ENCODE peak calls at places on chromosomes 6 and 20, in eight cellular contexts. L is CD4-positive, alpha-beta T cell; A is GM23338; S is neural crest cell; B is psoas muscle; T is ovary; Y is H9; P is progenitor cell of endocrine pancreas. E is an unnamed sample.

GRCh38 chr20:63404129-63405085 is 43.3 kb upstream of the CHRNA4 start:
- DNase-seq in L (no peak), P (no peak), A (no peak), S (no peak), B (no peak), Y (no peak), T (no peak), E (no peak)

GRCh38 chr20:62723351-62723750 is 14.7 kb downstream of the NTSR1 start:
- DNase-seq in Y (no peak), A (no peak), P (no peak), B (peak), T (no peak), L (no peak), S (no peak), E (no peak)

GRCh38 chr20:24684954-24685691 is 215.7 kb downstream of the SYNDIG1 start:
- DNase-seq in A (peak), P (no peak), T (no peak), L (no peak), S (no peak), Y (peak), B (no peak), E (no peak)

GRCh38 chr6:163572612-163573011 is 158.1 kb downstream of the QKI start:
- DNase-seq in P (no peak), A (peak), T (no peak), Y (peak), L (no peak), S (no peak), B (no peak), E (no peak)

GRCh38 chr6:14478396-14479225 is 361.0 kb downstream of the CD83 start:
- DNase-seq in T (no peak), L (no peak), A (no peak), P (no peak), B (no peak), S (no peak), Y (no peak), E (no peak)

GRCh38 chr6:145811741-145812140 is 2.9 kb downstream of the FBXO30 start:
- DNase-seq in Y (no peak), A (no peak), S (no peak), L (no peak), B (no peak), T (no peak), P (no peak), E (no peak)

GRCh38 chr6:121426686-121427085 is 8.8 kb upstream of the GJA1 start:
- DNase-seq in Y (no peak), P (no peak), A (no peak), T (no peak), S (no peak), L (no peak), B (no peak), E (no peak)

GRCh38 chr6:20292905-20293304 is 80.6 kb upstream of the MBOAT1 start:
- DNase-seq in T (no peak), P (no peak), L (no peak), S (no peak), B (no peak), Y (no peak), A (no peak), E (no peak)

GRCh38 chr6:6696867-6697531 is 108.5 kb downstream of the LY86 start:
- DNase-seq in T (peak), A (peak), B (peak), S (peak), L (no peak), P (peak), Y (peak), E (peak)

GRCh38 chr20:63044204-63044600 is 37.4 kb upstream of the BHLHE23 start:
- DNase-seq in B (no peak), L (no peak), T (no peak), S (no peak), Y (no peak), A (no peak), P (no peak), E (peak)

GRCh38 chr6:156719720-156720563 is 57.2 kb upstream of the ARID1B start:
- DNase-seq in B (peak), T (peak), Y (peak), L (peak), P (peak), S (peak), A (peak), E (peak)

GRCh38 chr6:22221211-22221610 is 75.6 kb downstream of the PRL start:
- DNase-seq in A (no peak), S (no peak), T (no peak), L (no peak), B (no peak), Y (no peak), P (no peak), E (no peak)

GRCh38 chr6:138004423-138005287 is 102.6 kb downstream of the PERP start:
- DNase-seq in T (no peak), S (no peak), A (peak), Y (no peak), P (no peak), L (peak), B (no peak), E (no peak)

GRCh38 chr6:84671188-84671587 is 93.2 kb downstream of the TBX18 start:
- DNase-seq in A (no peak), P (no peak), Y (no peak), B (no peak), T (no peak), L (no peak), S (no peak), E (no peak)

GRCh38 chr6:75204959-75205775 is 686 bp downstream of the COL12A1 start:
- DNase-seq in A (peak), B (peak), L (no peak), Y (peak), S (peak), T (peak), P (no peak), E (peak)

GRCh38 chr20:1430004-1430451 is 36.6 kb downstream of the NSFL1C start:
- DNase-seq in B (no peak), P (no peak), S (no peak), L (no peak), Y (no peak), T (no peak), A (no peak), E (no peak)

GRCh38 chr6:166379103-166379586 is 3.6 kb downstream of the MPC1 start:
- DNase-seq in A (no peak), B (no peak), L (no peak), Y (no peak), T (no peak), S (no peak), P (no peak), E (no peak)

GRCh38 chr6:32439708-32440214 is at the start of gene HLA-DRA:
- DNase-seq in Y (peak), S (peak), L (no peak), T (no peak), B (no peak), A (peak), P (no peak), E (no peak)

GRCh38 chr20:50628326-50628725 is 63.0 kb downstream of the RIPOR3 start:
- DNase-seq in B (no peak), Y (no peak), T (no peak), A (no peak), P (no peak), S (no peak), L (no peak), E (peak)

GRCh38 chr6:131600696-131601095 is 27.3 kb downstream of the MED23 start:
- DNase-seq in Y (no peak), A (no peak), T (no peak), B (no peak), L (no peak), P (no peak), S (no peak), E (no peak)

GRCh38 chr20:62336775-62337557 is 30.1 kb downstream of the LAMA5 start:
- DNase-seq in Y (no peak), P (no peak), T (no peak), B (peak), L (no peak), A (no peak), S (no peak), E (no peak)

GRCh38 chr6:11172501-11173337 is 59.7 kb downstream of the NEDD9 start:
- DNase-seq in A (peak), L (peak), S (peak), B (peak), P (peak), Y (peak), T (peak), E (peak)

GRCh38 chr6:7954477-7955200 is 44.1 kb upstream of the TXNDC5 start:
- DNase-seq in A (no peak), P (no peak), T (no peak), Y (no peak), B (no peak), S (no peak), L (no peak), E (no peak)

GRCh38 chr6:107555449-107555848 is 65.5 kb downstream of the SOBP start:
- DNase-seq in Y (no peak), S (no peak), T (no peak), L (no peak), B (no peak), A (no peak), P (no peak), E (peak)

GRCh38 chr20:39110819-39111136 is 148.6 kb downstream of the DHX35 start:
- DNase-seq in B (no peak), P (no peak), A (no peak), T (no peak), Y (no peak), L (no peak), S (no peak), E (no peak)

GRCh38 chr6:169700296-169700695 is 1.5 kb downstream of the WDR27 start:
- DNase-seq in P (no peak), T (no peak), Y (no peak), A (peak), S (no peak), B (no peak), L (no peak), E (no peak)

GRCh38 chr6:40930555-40930954 is 108.5 kb downstream of the UNC5CL start:
- DNase-seq in S (no peak), B (peak), Y (no peak), A (peak), T (no peak), P (no peak), L (no peak), E (no peak)

GRCh38 chr6:112683926-112684325 is 336.8 kb downstream of the RFPL4B start:
- DNase-seq in S (no peak), T (no peak), B (no peak), L (no peak), A (no peak), P (no peak), Y (no peak), E (no peak)

GRCh38 chr6:162849269-162849668 is 121.5 kb downstream of the PACRG start:
- DNase-seq in Y (no peak), S (no peak), A (peak), T (no peak), P (no peak), L (no peak), B (no peak), E (peak)

GRCh38 chr6:151059612-151060095 is 180.1 kb upstream of the AKAP12 start:
- DNase-seq in L (no peak), S (no peak), B (no peak), T (no peak), P (no peak), A (no peak), Y (no peak), E (no peak)

GRCh38 chr6:138651491-138651890 is 122.1 kb upstream of the CCDC28A start:
- DNase-seq in P (no peak), B (no peak), L (no peak), Y (no peak), A (no peak), S (no peak), T (no peak), E (no peak)

GRCh38 chr20:62387993-62388635 is 1.2 kb downstream of the RPS21 start:
- DNase-seq in P (no peak), S (no peak), B (no peak), Y (no peak), L (no peak), T (no peak), A (no peak), E (no peak)

GRCh38 chr20:24972341-24972740 is 20.2 kb downstream of the APMAP start:
- DNase-seq in S (no peak), A (no peak), T (no peak), L (no peak), B (no peak), Y (no peak), P (no peak), E (no peak)

GRCh38 chr20:15065794-15066193 is 728.4 kb upstream of the FLRT3 start:
- DNase-seq in T (no peak), B (no peak), S (no peak), Y (no peak), A (no peak), P (no peak), L (no peak), E (no peak)

GRCh38 chr6:31586013-31586412 is at the start of gene LST1:
- DNase-seq in Y (no peak), L (no peak), P (no peak), T (no peak), B (no peak), S (no peak), A (no peak), E (no peak)

GRCh38 chr6:99013145-99013544 is 65.4 kb upstream of the FBXL4 start:
- DNase-seq in P (no peak), A (no peak), T (no peak), S (no peak), B (no peak), Y (no peak), L (no peak), E (no peak)

GRCh38 chr20:57716202-57716601 is 6.4 kb upstream of the PMEPA1 start:
- DNase-seq in B (no peak), T (no peak), Y (no peak), P (no peak), L (no peak), A (no peak), S (no peak), E (no peak)

GRCh38 chr6:119647309-119647708 is 297.7 kb upstream of the MAN1A1 start:
- DNase-seq in A (no peak), B (no peak), P (no peak), S (no peak), Y (no peak), T (no peak), L (no peak), E (no peak)

GRCh38 chr6:152816055-152816454 is 65.5 kb downstream of the VIP start:
- DNase-seq in A (no peak), T (no peak), S (no peak), P (no peak), B (no peak), L (no peak), Y (no peak), E (no peak)
- TF ChIP-seq CTCF in A (no peak), T (no peak), S (no peak), P (no peak), B (no peak), L (no peak), Y (no peak), E (no peak)

GRCh38 chr6:46653439-46653942 is 716 bp downstream of the SLC25A27 start:
- DNase-seq in Y (no peak), B (no peak), T (no peak), A (peak), S (no peak), L (no peak), P (no peak), E (no peak)
- TF ChIP-seq CTCF in Y (no peak), B (no peak), T (no peak), A (no peak), S (no peak), L (no peak), P (no peak), E (no peak)

DNA sequence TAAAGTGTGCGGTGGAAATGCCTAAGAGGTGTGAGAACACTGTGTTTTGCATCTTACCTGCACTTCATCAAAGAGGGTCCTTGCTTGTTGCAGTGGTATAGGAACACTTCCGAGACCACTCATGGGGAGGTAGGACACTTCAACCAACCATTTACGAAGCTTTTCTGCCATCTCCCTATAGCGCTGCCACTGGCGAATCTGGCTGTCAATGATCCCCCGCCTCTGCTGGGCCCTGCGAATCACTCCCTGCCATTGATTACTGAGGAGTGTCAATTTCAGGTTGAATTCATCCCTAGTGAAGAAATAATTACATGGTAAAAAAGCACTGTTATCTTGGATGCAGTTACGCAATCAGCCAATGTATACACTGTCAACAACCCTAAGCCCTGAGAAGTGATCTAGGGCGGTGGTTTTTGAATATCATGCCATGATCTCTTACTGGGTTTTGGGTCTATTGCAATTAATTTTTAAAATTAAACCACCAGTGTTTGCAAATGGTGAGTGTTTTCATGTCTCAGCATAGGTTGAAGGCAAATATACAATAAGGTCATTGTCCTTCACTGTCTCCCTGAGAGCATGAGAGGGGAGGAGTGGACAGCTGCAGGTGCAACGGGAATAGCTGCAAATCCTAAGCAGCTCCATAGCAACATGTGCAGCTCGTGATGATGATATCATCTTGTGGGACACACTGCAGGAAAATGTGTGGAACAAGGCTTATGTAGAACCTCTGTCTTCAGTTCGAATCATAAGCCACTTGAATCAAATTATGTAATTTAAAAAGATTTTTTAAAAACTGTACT is 400.6 kb downstream of the ESR1 start:
- DNase-seq in T (no peak), Y (no peak), A (no peak), L (no peak), P (no peak), S (no peak), B (no peak), E (no peak)
- TF ChIP-seq CTCF in T (no peak), Y (no peak), A (no peak), L (no peak), P (no peak), S (no peak), B (no peak), E (no peak)

DNA sequence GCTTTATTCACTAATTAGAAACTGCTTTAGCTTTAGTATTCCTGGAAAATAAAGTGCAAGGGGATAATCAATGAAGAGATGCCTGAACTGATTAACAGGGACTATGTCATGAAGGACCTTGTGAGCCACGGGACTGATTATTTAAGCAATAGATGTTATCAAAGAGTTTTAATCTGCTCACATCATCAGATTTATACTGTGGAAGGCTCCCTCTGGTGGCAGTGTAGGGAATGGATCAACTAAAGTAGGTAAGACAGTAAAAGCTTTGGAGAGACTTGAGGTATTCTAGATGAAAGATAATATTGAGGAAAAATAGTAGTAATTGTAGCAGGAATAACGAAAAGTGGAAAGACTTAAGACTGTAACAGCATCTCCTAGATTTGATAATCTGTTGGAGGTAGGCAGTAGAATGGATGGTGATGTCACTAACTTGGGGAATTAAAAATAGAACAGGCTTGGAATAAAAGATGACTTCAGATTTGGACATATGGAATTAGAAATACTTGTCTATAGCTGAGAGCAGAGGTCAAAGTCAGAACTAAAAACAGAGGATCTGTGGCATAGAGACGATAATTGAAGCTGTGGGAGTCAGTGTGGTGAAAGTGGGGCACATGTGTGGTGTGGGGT is 80.3 kb upstream of the HTR1E start:
- DNase-seq in P (peak), A (peak), L (no peak), B (no peak), Y (no peak), S (peak), T (peak), E (peak)
- TF ChIP-seq CTCF in P (peak), A (peak), L (peak), B (peak), Y (peak), S (peak), T (no peak), E (peak)

GRCh38 chr6:38336922-38337321 is 302.8 kb downstream of the BTBD9 start:
- DNase-seq in B (no peak), L (no peak), Y (no peak), A (no peak), S (no peak), P (no peak), T (no peak), E (no peak)

GRCh38 chr6:38341501-38341900 is 298.2 kb downstream of the BTBD9 start:
- DNase-seq in L (no peak), T (no peak), A (no peak), S (no peak), Y (no peak), B (no peak), P (no peak), E (no peak)

GRCh38 chr6:38339914-38340313 is 299.8 kb downstream of the BTBD9 start:
- DNase-seq in Y (no peak), L (no peak), S (no peak), B (no peak), T (no peak), A (no peak), P (no peak), E (no peak)

DNA sequence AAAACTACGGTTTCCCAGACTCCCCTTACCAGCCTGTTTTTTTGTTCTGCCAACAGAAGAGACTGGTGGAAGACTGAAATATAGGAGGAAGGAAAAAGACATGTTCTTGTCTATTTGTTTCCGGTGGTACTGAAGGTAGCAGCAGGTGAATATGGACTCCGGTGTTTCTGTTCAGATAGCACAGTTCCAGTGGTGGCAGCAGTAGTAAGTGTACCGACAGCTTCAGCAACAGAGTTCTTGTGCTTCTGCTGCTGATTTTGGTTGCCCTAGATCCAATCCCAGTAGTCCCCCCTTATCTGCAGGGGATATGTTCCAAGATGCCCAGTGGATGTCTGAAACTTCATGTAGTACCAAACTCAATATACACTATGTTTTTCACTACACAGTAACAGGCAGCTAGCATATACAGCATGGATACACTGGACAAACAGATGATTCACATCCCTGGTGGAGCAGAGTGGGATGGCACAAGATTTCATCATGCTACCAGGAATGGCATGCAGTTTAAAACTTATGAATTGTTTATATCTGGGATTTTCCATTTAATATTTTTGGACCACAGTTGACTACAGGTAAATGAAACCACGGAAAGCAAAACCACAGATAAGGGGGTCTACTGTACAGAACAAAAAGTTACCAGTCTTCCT is 301.8 kb downstream of the BTBD9 start:
- DNase-seq in P (no peak), A (no peak), Y (no peak), T (no peak), B (no peak), L (no peak), S (no peak), E (no peak)
- TF ChIP-seq CTCF in P (no peak), A (no peak), Y (no peak), T (no peak), B (no peak), L (no peak), S (peak), E (no peak)

GRCh38 chr6:85678602-85679444 is 36.1 kb upstream of the SYNCRIP start:
- DNase-seq in L (peak), P (peak), A (peak), S (peak), Y (peak), B (peak), T (peak), E (peak)
- TF ChIP-seq CTCF in L (no peak), P (no peak), A (no peak), S (peak), Y (no peak), B (peak), T (no peak), E (no peak)